ENCODE peak calls at places on chromosomes 6 and 20, in four cellular contexts. B, N, M and T are unnamed samples. For H3K36me3, the result is how much of the 10 kb centered on the place peaks cover.

GRCh38 chr20:366042-366718 is 14.4 kb upstream of the TRIB3 start:
- DNase-seq in B (no peak), M (no peak), N (no peak), T (no peak)

GRCh38 chr6:134593887-134594286 is 276.0 kb upstream of the SGK1 start:
- DNase-seq in M (no peak), N (no peak), B (no peak), T (no peak)

GRCh38 chr6:3759656-3760245 is 8.2 kb upstream of the PXDC1 start:
- DNase-seq in B (no peak), N (no peak), M (no peak), T (no peak)

GRCh38 chr6:43246301-43247114 is 3.2 kb downstream of the TTBK1 start:
- DNase-seq in B (no peak), N (peak), M (peak), T (peak)

GRCh38 chr6:149405823-149406765 is 6.0 kb downstream of the SUMO4 start:
- DNase-seq in B (no peak), M (no peak), N (no peak), T (no peak)

GRCh38 chr6:142764306-142764705 is 180.7 kb downstream of the HIVEP2 start:
- DNase-seq in M (no peak), B (no peak), N (no peak), T (no peak)

GRCh38 chr6:138600726-138601125 is 101.4 kb upstream of the NHSL1 start:
- DNase-seq in N (no peak), M (no peak), B (no peak), T (no peak)

GRCh38 chr6:141451508-141452353 is 681.0 kb upstream of the GJE1 start:
- DNase-seq in B (no peak), M (no peak), N (peak), T (no peak)

GRCh38 chr6:107079429-107079828 is 35.9 kb downstream of the BEND3 start:
- DNase-seq in N (no peak), B (no peak), M (no peak), T (no peak)

GRCh38 chr6:125923371-125923877 is 33.1 kb upstream of the HINT3 start:
- DNase-seq in B (no peak), N (no peak), M (no peak), T (no peak)
- H3K36me3 ChIP-seq in B (under half), N (under half), M (under half), T (half or more)

DNA sequence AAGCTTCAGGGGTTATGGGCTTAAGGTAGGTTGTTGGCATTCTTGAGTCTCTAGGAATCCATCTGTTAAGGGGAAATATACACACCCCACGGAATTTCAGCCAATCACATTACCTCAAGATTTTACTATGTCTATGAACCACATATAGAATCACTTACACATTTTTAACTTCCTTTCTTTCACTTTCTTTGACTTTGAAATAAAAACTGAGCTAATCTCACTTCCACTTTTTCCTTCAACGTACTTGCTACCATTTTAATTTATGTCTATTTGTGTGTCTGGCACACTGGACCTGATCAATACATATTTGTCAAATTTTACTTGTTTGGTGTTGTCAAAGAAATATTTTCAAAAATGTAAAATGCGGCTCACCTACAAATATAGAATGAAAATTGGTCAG is 545.4 kb upstream of the JAG1 start:
- DNase-seq in M (no peak), N (no peak), B (no peak), T (no peak)
- H3K4me3 ChIP-seq in M (no peak), N (no peak), B (no peak), T (no peak)

GRCh38 chr6:73484438-73484837 is 22.9 kb downstream of the MTO1 start:
- DNase-seq in B (no peak), M (no peak), N (no peak), T (no peak)

GRCh38 chr6:73481969-73482368 is 20.4 kb downstream of the MTO1 start:
- DNase-seq in M (no peak), B (no peak), N (no peak), T (no peak)

GRCh38 chr6:73491371-73491770 is 29.5 kb downstream of the EEF1A1 start:
- DNase-seq in N (no peak), M (no peak), B (no peak), T (no peak)

GRCh38 chr6:73487473-73487872 is 25.9 kb downstream of the MTO1 start:
- DNase-seq in M (no peak), B (no peak), N (no peak), T (no peak)
- H3K36me3 ChIP-seq in M (under half), B (under half), N (under half), T (half or more)

GRCh38 chr20:36859700-36860330 is 16.1 kb upstream of the TLDC2 start:
- DNase-seq in N (no peak), M (no peak), B (no peak), T (peak)
- H3K4me3 ChIP-seq in N (no peak), M (no peak), B (no peak), T (no peak)

DNA sequence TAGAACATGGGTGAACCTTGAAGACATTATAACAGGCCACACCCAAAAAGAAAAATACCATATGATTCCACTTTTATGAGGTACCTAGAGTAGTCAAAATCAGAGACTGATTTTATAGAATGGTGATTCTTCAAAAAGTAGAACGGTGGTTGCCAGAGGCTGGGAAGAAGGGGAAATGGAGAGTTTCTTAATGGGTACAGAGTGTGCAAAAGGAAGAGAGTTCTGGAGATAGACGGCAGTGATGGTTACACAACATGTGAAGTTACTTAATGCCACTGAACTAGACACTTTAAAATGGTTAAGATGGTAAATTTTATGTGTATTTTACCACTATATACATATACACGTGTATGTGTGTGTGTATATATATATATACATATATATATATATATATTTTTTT is 80.8 kb downstream of the PRND start:
- DNase-seq in N (no peak), M (no peak), B (no peak), T (no peak)
- H3K36me3 ChIP-seq in N (under half), M (under half), B (under half), T (under half)

DNA sequence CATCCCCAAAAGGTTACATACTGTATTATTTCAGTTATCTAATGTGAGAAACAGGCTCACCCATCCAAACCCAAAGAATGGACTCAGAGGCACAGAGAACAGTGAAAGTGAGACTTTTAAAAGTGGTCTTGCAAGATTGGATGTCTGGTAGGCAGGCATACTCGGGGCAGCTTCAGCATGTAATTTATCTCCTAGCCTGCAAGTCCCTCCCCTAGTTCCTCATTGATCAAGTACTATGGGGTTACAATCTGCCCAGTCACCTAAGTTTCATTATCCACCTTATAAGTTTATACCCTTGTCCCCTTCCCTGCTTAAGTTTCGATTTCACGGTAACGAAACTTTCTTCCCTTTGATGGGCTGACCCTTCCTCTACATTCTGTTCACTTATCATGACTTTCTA is 20.8 kb upstream of the ZNF451 start:
- DNase-seq in B (no peak), M (no peak), N (no peak), T (no peak)
- H3K4me3 ChIP-seq in B (no peak), M (no peak), N (no peak), T (no peak)

DNA sequence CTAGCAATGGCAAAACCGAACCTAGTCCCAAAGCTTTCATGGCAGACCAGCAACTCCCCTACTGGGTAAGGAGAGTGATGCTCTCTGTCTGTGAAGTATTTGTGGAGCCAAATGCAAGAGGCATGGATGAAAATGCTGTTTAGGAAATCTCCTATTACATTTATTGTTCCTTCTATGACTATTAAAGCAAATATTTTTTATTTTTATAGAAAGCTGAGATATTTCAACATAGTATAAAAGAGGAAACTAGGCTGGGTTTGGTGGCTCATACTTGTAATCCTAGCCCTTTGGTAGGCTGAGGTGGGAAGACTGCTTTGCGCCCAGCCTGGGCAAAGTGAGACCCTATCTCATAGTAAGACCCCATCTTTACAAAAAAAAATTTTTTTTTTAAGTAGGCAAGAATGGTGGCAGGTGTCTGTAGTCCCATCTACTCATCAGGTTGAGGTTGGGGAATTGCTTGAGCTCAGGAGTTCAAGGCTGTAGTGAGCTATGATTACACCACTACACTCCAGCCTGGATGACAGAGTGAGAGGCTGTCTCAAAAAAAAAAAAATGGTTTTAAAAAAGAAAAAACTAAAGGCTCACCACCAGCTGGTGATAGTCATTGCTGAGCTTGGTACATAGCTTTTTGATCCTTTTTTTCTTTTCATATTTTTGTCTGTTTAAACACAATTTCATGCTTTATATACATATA is 11.2 kb downstream of the KDM1B start:
- DNase-seq in B (no peak), N (no peak), M (no peak), T (no peak)
- H3K36me3 ChIP-seq in B (under half), N (under half), M (under half), T (under half)

DNA sequence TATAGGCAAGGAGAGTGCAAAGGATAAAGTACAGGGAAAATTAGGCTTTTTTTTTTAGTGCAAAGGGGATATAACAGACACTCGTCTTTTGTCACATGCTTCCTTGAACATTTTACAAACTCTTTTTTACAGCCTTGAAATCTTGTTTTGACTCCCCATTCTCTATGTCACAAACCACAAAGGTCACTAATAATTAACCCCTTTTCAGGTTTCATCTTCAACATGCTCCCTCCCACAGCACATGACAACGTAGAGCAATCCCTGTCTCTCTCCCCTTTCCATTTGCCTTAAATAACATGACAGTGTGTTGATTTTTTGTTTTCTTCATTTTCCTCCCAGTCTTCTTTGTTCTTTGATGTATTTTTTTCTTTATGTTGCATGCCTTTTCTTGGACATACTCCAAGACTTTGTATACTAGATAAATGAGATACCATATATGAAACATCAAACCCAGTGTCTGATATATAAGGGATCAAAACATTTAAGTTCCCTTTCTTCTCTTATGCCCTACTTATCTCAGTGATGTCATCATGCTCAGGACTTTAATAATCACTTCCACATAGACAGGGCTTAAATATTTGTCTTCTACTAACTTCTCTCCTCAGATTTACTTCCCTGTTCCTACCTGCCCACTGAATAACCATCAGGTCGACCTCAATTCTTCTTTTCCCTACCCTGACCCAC is 378.7 kb upstream of the HSF2 start:
- DNase-seq in M (no peak), B (no peak), N (no peak), T (no peak)
- H3K4me3 ChIP-seq in M (no peak), B (no peak), N (no peak), T (no peak)

DNA sequence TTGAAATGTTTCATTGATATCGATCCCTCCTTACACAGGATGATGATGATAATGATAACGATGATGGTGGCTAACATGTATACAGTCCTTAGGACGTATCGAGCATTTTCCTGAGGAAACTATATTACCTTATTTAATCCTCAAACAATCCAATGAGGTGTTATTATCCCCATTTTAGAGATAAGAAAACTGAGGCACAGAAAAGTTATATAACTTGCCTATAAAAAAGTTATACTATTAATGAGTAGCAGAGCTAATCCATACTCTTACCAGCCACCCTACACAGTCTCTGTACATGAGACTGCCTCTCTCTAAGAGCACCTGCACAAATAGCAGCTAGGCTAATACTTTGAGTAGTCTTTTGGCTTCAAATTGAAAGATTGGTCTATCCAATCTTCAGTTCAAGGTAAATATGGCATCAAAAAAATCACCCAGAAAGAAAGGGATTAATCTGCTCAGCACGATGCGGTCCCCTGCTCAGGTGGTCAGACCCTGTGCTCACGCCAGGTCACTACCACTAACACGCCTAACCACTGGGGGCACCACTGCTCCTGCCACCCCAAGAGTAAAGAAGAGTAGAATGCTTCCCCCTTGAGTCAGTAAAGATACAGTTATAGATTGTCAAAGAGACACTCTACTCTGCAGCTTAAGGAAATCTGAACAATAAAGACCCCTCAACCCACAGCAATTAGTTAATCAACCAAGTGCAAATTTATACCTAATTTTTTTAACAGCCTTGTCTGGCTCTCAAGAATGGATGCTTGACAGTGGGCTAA is 15.0 kb downstream of the GABBR1 start:
- DNase-seq in B (no peak), M (no peak), N (no peak), T (no peak)
- H3K36me3 ChIP-seq in B (under half), M (under half), N (half or more), T (half or more)

DNA sequence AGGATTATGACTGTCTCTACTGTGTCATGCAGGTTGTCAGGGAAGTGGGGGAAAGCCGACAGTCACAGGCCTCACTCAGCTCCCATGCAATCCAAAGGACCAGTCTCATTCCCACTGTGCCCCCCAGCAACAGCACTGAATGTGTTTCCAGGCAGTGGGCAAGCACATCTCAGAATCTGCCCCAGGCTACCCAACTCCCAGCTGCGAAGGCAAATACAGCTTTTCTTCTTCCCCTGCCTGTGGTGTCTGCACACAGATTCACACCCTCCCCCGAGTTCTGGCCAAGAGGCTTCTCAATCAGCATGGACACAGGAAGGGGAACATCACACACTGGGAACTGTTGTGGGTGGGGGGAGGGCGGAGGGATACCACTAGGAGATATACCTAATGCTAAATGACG is 75.3 kb downstream of the SNAP91 start:
- DNase-seq in M (no peak), B (no peak), N (peak), T (no peak)
- H3K4me3 ChIP-seq in M (no peak), B (no peak), N (no peak), T (no peak)